ENCODE peak calls at places on chromosomes 7 and 10, in four cellular contexts. Q, N, A and C are unnamed samples.

GRCh38 chr10:71598673-71599072 is 120.9 kb downstream of the C10orf105 start:
- DNase-seq in Q (no peak), N (no peak), A (no peak), C (peak)

GRCh38 chr10:50464004-50464409 is 159.7 kb downstream of the SGMS1 start:
- DNase-seq in Q (no peak), N (no peak), A (no peak), C (no peak)

GRCh38 chr7:128270799-128271411 is 29.8 kb downstream of the LEP start:
- DNase-seq in Q (no peak), A (no peak), N (no peak), C (no peak)

GRCh38 chr10:45220985-45221384 is 94.4 kb downstream of the OR13A1 start:
- DNase-seq in N (no peak), Q (no peak), A (no peak), C (no peak)

GRCh38 chr7:129644634-129645230 is 33.2 kb downstream of the NRF1 start:
- DNase-seq in Q (no peak), N (no peak), A (peak), C (no peak)

GRCh38 chr7:27808626-27809025 is 68.7 kb downstream of the TAX1BP1 start:
- DNase-seq in Q (no peak), N (no peak), A (no peak), C (no peak)

GRCh38 chr10:93859049-93859655 is 34.6 kb upstream of the SLC35G1 start:
- DNase-seq in N (peak), A (no peak), Q (no peak), C (no peak)

GRCh38 chr10:34528320-34528719 is 286.8 kb downstream of the PARD3 start:
- DNase-seq in N (peak), A (no peak), Q (no peak), C (no peak)

GRCh38 chr10:133351408-133352318 is 4.5 kb downstream of the PRAP1 start:
- DNase-seq in N (no peak), A (no peak), Q (no peak), C (no peak)

GRCh38 chr7:64180989-64181388 is 26.0 kb upstream of the ZNF735 start:
- DNase-seq in A (no peak), Q (no peak), N (no peak), C (no peak)
- TF ChIP-seq CTCF in A (peak), Q (no peak), N (no peak), C (peak)

DNA sequence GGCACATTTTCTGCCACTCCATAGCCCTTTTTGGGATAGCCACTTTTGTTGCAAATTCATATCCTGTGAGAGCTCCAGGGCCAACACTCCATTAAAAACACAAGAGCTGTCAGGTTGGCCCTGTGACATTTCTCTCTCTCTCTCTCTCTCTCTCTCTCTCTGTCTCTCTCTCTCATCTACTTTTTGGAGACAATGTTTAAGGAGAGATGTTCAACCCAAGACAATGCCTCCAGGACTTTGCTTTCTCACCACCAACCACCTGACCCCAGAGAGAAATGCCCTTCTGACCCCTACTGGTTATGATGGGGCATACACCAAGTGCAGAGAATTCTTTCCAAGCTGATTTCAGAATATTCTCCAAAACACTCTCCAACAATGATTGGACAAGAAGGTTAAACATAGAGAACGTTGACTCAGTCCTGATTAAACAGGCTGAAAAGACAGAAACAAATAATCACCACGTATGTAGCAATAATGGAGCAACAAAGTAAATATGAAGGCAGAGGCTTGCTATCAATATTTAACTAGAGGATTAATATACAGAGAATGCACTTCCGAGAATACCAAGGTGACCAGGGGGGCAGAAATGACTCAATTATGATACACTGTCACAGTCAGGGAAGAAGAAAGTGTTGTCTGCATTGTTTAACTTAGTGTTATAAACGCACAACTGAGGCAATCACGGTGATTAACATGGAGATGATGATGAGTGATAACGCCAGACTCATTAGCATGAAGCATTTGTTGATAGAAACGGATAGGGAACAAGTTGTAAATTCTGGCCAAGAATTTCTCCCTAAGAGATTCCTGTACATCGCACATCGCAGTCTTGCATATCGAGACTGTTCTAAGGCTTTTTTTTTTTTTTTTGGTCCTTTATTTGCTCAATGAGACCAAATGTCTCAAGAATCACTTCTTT is 178.5 kb downstream of the NRP1 start:
- DNase-seq in A (peak), Q (no peak), N (peak), C (peak)
- H3K4me3 ChIP-seq in A (no peak), Q (no peak), N (no peak), C (no peak)

DNA sequence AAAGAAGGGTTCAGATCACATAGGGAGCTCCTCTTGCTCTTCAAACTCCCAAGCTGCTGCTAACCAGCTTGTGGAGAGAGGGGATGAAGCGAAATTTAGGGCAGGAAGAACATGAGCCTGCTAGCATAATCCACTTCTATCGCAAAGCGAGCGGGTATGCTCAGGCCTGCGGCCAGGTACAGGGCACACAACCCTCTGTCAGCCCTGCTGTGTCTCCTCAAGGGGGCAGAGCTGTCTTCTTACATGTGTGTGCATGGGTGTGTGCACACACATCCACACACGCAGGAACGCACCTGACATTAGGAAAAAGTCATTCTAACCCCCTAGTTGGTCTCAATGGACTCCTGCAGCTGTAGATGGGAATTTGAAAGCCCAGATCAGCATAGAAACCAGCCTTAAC is 80.2 kb downstream of the PPP1R3C start:
- DNase-seq in Q (no peak), A (no peak), N (no peak), C (peak)
- TF ChIP-seq CTCF in Q (no peak), A (peak), N (peak), C (peak)

GRCh38 chr10:42304341-42304740 is 334.0 kb downstream of the ZNF33B start:
- DNase-seq in A (no peak), Q (no peak), N (no peak), C (no peak)
- H3K4me3 ChIP-seq in A (no peak), Q (no peak), N (no peak), C (no peak)

DNA sequence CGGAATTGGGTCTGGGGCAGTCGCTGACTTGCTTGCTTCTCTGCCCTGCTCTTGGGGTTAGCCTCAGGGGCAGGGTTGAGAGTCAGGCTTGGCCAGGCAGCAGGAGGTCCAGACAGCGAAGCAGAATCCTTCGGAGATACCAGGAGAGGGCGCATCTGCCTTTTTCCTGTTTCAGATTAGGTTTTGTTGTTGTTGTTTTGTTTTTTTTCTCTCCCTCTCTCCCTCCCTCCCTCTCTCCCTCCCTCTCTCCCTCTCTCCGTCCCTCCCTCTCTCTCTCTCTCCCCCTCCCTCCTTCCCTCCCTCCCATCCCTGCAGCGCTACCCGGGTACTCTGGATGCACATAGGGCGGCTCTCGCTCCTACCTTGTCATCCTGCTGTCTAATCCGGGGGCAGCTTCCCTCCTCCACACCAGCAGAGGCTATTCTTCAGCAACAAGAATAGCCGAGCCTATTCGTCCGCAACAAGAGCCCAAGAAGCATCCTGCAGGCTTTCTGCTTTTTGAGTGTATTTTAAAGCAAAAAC is 758 bp upstream of the OPTN start:
- DNase-seq in Q (peak), N (peak), A (peak), C (no peak)
- TF ChIP-seq CTCF in Q (no peak), N (no peak), A (no peak), C (no peak)

GRCh38 chr10:125086716-125087115 is 73.6 kb downstream of the CTBP2 start:
- DNase-seq in N (no peak), Q (no peak), A (no peak), C (no peak)

GRCh38 chr10:125091891-125092290 is 68.5 kb downstream of the CTBP2 start:
- DNase-seq in Q (no peak), A (no peak), N (no peak), C (no peak)

GRCh38 chr10:125087897-125088215 is 72.5 kb downstream of the CTBP2 start:
- DNase-seq in N (no peak), Q (no peak), A (no peak), C (no peak)

GRCh38 chr10:125087191-125087896 is 73.0 kb downstream of the CTBP2 start:
- DNase-seq in A (no peak), N (no peak), Q (no peak), C (no peak)

GRCh38 chr10:125089486-125089885 is 70.9 kb downstream of the CTBP2 start:
- DNase-seq in Q (no peak), N (no peak), A (no peak), C (no peak)
- H3K4me3 ChIP-seq in Q (no peak), N (no peak), A (no peak), C (no peak)

GRCh38 chr7:142303650-142304049 is 45.8 kb upstream of the PRSS58 start:
- DNase-seq in A (peak), Q (no peak), N (no peak), C (no peak)
- TF ChIP-seq CTCF in A (peak), Q (peak), N (peak), C (peak)